ENCODE peak calls at places on chromosomes 6 and 20, in seven cellular contexts. One of them, this sample, is unnamed.

GRCh38 chr6:22247916-22248482 is 48.8 kb downstream of the PRL start:
- DNase-seq in LoVo: no peak
- DNase-seq in GM19239: no peak
- DNase-seq in H54: no peak
- DNase-seq in HTR-8/SVneo: no peak
- DNase-seq in pancreas: no peak
- DNase-seq in B cell: no peak
- DNase-seq in this sample: no peak

GRCh38 chr6:125304970-125305369 is 3.2 kb upstream of the HDDC2 start:
- DNase-seq in LoVo: no peak
- DNase-seq in GM19239: no peak
- DNase-seq in H54: no peak
- DNase-seq in HTR-8/SVneo: no peak
- DNase-seq in pancreas: no peak
- DNase-seq in B cell: no peak
- DNase-seq in this sample: no peak

GRCh38 chr6:33427585-33428218 is 7.8 kb downstream of the SYNGAP1 start:
- DNase-seq in LoVo: peak; percentile 38
- DNase-seq in GM19239: no peak
- DNase-seq in H54: peak; percentile 62
- DNase-seq in HTR-8/SVneo: peak; percentile 65
- DNase-seq in pancreas: peak; percentile 83
- DNase-seq in B cell: peak; percentile 94
- DNase-seq in this sample: no peak

GRCh38 chr20:19952392-19952791 is 64.8 kb upstream of the NAA20 start:
- DNase-seq in LoVo: no peak
- DNase-seq in GM19239: no peak
- DNase-seq in H54: no peak
- DNase-seq in HTR-8/SVneo: no peak
- DNase-seq in pancreas: no peak
- DNase-seq in B cell: no peak
- DNase-seq in this sample: no peak

GRCh38 chr6:8392569-8392968 is 42.8 kb downstream of the SLC35B3 start:
- DNase-seq in LoVo: peak; percentile 65
- DNase-seq in GM19239: no peak
- DNase-seq in H54: no peak
- DNase-seq in HTR-8/SVneo: no peak
- DNase-seq in pancreas: no peak
- DNase-seq in B cell: no peak
- DNase-seq in this sample: no peak

GRCh38 chr6:159170999-159171712 is 2.0 kb downstream of the FNDC1 start:
- DNase-seq in LoVo: no peak
- DNase-seq in GM19239: no peak
- DNase-seq in H54: peak; percentile 65
- DNase-seq in HTR-8/SVneo: no peak
- DNase-seq in pancreas: no peak
- DNase-seq in B cell: no peak
- DNase-seq in this sample: no peak

GRCh38 chr20:50450961-50451752 is 59.0 kb upstream of the PTPN1 start:
- DNase-seq in LoVo: no peak
- DNase-seq in GM19239: peak; percentile 62
- DNase-seq in H54: no peak
- DNase-seq in HTR-8/SVneo: no peak
- DNase-seq in pancreas: no peak
- DNase-seq in B cell: no peak
- DNase-seq in this sample: no peak

GRCh38 chr6:20168668-20169633 is 43.3 kb downstream of the MBOAT1 start:
- DNase-seq in LoVo: no peak
- DNase-seq in GM19239: no peak
- DNase-seq in H54: no peak
- DNase-seq in HTR-8/SVneo: no peak
- DNase-seq in pancreas: no peak
- DNase-seq in B cell: no peak
- DNase-seq in this sample: no peak

GRCh38 chr20:51656726-51657260 is 111.4 kb downstream of the ATP9A start:
- DNase-seq in LoVo: no peak
- DNase-seq in GM19239: no peak
- DNase-seq in H54: no peak
- DNase-seq in HTR-8/SVneo: no peak
- DNase-seq in pancreas: no peak
- DNase-seq in B cell: no peak
- DNase-seq in this sample: no peak

GRCh38 chr6:157693867-157694266 is 129.2 kb upstream of the SNX9 start:
- DNase-seq in LoVo: peak; percentile 74
- DNase-seq in GM19239: no peak
- DNase-seq in H54: no peak
- DNase-seq in HTR-8/SVneo: no peak
- DNase-seq in pancreas: no peak
- DNase-seq in B cell: no peak
- DNase-seq in this sample: no peak

GRCh38 chr6:134421496-134421895 is 103.6 kb upstream of the SGK1 start:
- DNase-seq in LoVo: no peak
- DNase-seq in GM19239: no peak
- DNase-seq in H54: no peak
- DNase-seq in HTR-8/SVneo: no peak
- DNase-seq in pancreas: no peak
- DNase-seq in B cell: no peak
- DNase-seq in this sample: no peak

GRCh38 chr20:31666258-31667042 is 28.7 kb downstream of the COX4I2 start:
- DNase-seq in LoVo: no peak
- DNase-seq in GM19239: no peak
- DNase-seq in H54: no peak
- DNase-seq in HTR-8/SVneo: no peak
- DNase-seq in pancreas: no peak
- DNase-seq in B cell: no peak
- DNase-seq in this sample: no peak